ENCODE peak calls at places on chromosomes 6 and 20, in eight cellular contexts. One of them, this sample, is unnamed. For H3K4me1, the result is how much of the 10 kb centered on the place peaks cover.

GRCh38 chr20:57680131-57680716 is 29.6 kb downstream of the PMEPA1 start:
- DNase-seq in body of pancreas: no peak
- DNase-seq in lung: no peak
- DNase-seq in thoracic aorta: no peak
- DNase-seq in Peyer's patch: no peak
- DNase-seq in CD8-positive, alpha-beta memory T cell: no peak
- DNase-seq in BE2C: peak
- DNase-seq in A673: no peak
- DNase-seq in this sample: no peak

GRCh38 chr6:18265099-18265372 is 706 bp upstream of the DEK start:
- DNase-seq in body of pancreas: no peak
- DNase-seq in lung: no peak
- DNase-seq in thoracic aorta: no peak
- DNase-seq in Peyer's patch: no peak
- DNase-seq in CD8-positive, alpha-beta memory T cell: no peak
- DNase-seq in BE2C: no peak
- DNase-seq in A673: no peak
- DNase-seq in this sample: no peak

GRCh38 chr20:17505664-17506517 is 25.3 kb downstream of the BFSP1 start:
- DNase-seq in body of pancreas: no peak
- DNase-seq in lung: no peak
- DNase-seq in thoracic aorta: no peak
- DNase-seq in Peyer's patch: peak
- DNase-seq in CD8-positive, alpha-beta memory T cell: no peak
- DNase-seq in BE2C: no peak
- DNase-seq in A673: peak
- DNase-seq in this sample: no peak

GRCh38 chr6:20876016-20876415 is 341.8 kb downstream of the CDKAL1 start:
- DNase-seq in body of pancreas: no peak
- DNase-seq in lung: no peak
- DNase-seq in thoracic aorta: no peak
- DNase-seq in Peyer's patch: no peak
- DNase-seq in CD8-positive, alpha-beta memory T cell: no peak
- DNase-seq in BE2C: peak
- DNase-seq in A673: peak
- DNase-seq in this sample: no peak

GRCh38 chr6:4466769-4467480 is 309.3 kb upstream of the CDYL start:
- DNase-seq in body of pancreas: no peak
- DNase-seq in lung: no peak
- DNase-seq in thoracic aorta: no peak
- DNase-seq in Peyer's patch: no peak
- DNase-seq in CD8-positive, alpha-beta memory T cell: no peak
- DNase-seq in BE2C: no peak
- DNase-seq in A673: no peak
- DNase-seq in this sample: no peak

GRCh38 chr6:145044606-145045275 is 690.6 kb downstream of the EPM2A start:
- DNase-seq in body of pancreas: no peak
- DNase-seq in lung: no peak
- DNase-seq in thoracic aorta: no peak
- DNase-seq in Peyer's patch: no peak
- DNase-seq in CD8-positive, alpha-beta memory T cell: no peak
- DNase-seq in BE2C: no peak
- DNase-seq in A673: no peak
- DNase-seq in this sample: no peak

GRCh38 chr6:108565091-108565766 is 4.5 kb downstream of the FOXO3 start:
- DNase-seq in body of pancreas: no peak
- DNase-seq in lung: no peak
- DNase-seq in thoracic aorta: no peak
- DNase-seq in Peyer's patch: peak
- DNase-seq in CD8-positive, alpha-beta memory T cell: peak
- DNase-seq in BE2C: no peak
- DNase-seq in A673: no peak
- DNase-seq in this sample: no peak

GRCh38 chr6:139124887-139125672 is 9.8 kb upstream of the HECA start:
- DNase-seq in body of pancreas: peak
- DNase-seq in lung: peak
- DNase-seq in thoracic aorta: no peak
- DNase-seq in Peyer's patch: peak
- DNase-seq in CD8-positive, alpha-beta memory T cell: peak
- DNase-seq in BE2C: peak
- DNase-seq in A673: peak
- DNase-seq in this sample: peak

GRCh38 chr6:10144772-10145171 is 270.1 kb downstream of the TFAP2A start:
- DNase-seq in body of pancreas: no peak
- DNase-seq in lung: no peak
- DNase-seq in thoracic aorta: no peak
- DNase-seq in Peyer's patch: no peak
- DNase-seq in CD8-positive, alpha-beta memory T cell: no peak
- DNase-seq in BE2C: no peak
- DNase-seq in A673: no peak
- DNase-seq in this sample: no peak

GRCh38 chr6:92008757-92009502 is 1410.4 kb downstream of the EPHA7 start:
- DNase-seq in body of pancreas: no peak
- DNase-seq in lung: no peak
- DNase-seq in thoracic aorta: no peak
- DNase-seq in Peyer's patch: no peak
- DNase-seq in CD8-positive, alpha-beta memory T cell: no peak
- DNase-seq in BE2C: no peak
- DNase-seq in A673: peak
- DNase-seq in this sample: no peak

GRCh38 chr6:9103876-9104521 is 668.7 kb upstream of the SLC35B3 start:
- DNase-seq in body of pancreas: no peak
- DNase-seq in lung: no peak
- DNase-seq in thoracic aorta: no peak
- DNase-seq in Peyer's patch: no peak
- DNase-seq in CD8-positive, alpha-beta memory T cell: no peak
- DNase-seq in BE2C: no peak
- DNase-seq in A673: no peak
- DNase-seq in this sample: no peak

GRCh38 chr6:110990835-110991576 is 9.2 kb downstream of the RPF2 start:
- DNase-seq in body of pancreas: no peak
- DNase-seq in lung: no peak
- DNase-seq in thoracic aorta: no peak
- DNase-seq in Peyer's patch: no peak
- DNase-seq in CD8-positive, alpha-beta memory T cell: no peak
- DNase-seq in BE2C: no peak
- DNase-seq in A673: peak
- DNase-seq in this sample: no peak

DNA sequence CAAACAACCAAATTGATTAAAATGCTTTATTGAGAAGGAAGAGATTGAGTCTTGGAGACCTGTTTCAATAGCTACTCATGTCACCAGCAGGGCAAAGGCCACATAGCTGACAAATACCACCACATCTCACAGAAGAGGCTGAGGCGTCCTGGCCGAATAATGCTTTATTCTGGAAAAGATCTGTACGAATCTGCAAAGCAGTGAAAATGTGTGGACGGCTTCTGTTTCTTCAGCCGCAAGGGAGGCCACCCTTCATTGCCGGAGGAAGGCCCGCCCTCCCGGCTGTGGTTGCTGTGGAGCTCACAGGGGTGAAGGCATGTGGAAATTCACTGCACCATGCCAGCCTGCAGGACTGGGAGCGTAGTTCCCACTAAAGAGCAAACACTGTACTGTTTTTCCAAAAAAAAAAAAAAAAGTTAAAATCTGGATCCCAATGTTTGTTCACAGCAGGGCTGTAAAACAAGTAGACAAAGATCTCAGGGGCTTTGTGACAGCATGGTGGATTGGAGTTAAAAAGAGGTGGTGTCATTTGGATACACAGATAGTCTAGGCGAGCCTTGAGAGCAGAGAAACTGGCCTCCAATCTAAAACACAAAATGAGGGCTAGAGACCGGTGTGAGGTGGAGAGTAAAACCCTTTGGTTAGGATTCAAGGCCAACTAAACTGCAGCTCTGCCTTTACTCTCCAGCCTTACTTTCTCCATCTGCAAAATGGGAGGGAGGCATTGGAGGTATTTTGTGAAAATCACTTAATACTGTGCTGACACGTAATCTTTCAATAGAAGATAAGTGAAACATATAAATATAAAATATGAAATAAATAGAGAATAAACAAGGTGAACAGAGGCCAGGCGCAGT is 89.4 kb upstream of the QKI start:
- DNase-seq in body of pancreas: peak
- DNase-seq in lung: no peak
- DNase-seq in thoracic aorta: no peak
- DNase-seq in Peyer's patch: no peak
- DNase-seq in CD8-positive, alpha-beta memory T cell: no peak
- DNase-seq in BE2C: no peak
- DNase-seq in A673: no peak
- DNase-seq in this sample: peak
- H3K4me3 ChIP-seq in body of pancreas: no peak
- H3K4me3 ChIP-seq in lung: no peak
- H3K4me3 ChIP-seq in thoracic aorta: no peak
- H3K4me3 ChIP-seq in Peyer's patch: no peak
- H3K4me3 ChIP-seq in CD8-positive, alpha-beta memory T cell: no peak
- H3K4me3 ChIP-seq in BE2C: no peak
- H3K4me3 ChIP-seq in A673: no peak
- H3K4me3 ChIP-seq in this sample: no peak

GRCh38 chr6:42781811-42782688 is at the start of gene BICRAL:
- DNase-seq in body of pancreas: peak
- DNase-seq in lung: peak
- DNase-seq in thoracic aorta: no peak
- DNase-seq in Peyer's patch: peak
- DNase-seq in CD8-positive, alpha-beta memory T cell: peak
- DNase-seq in BE2C: peak
- DNase-seq in A673: peak
- DNase-seq in this sample: peak

GRCh38 chr6:42778072-42778471 is 3.8 kb upstream of the BICRAL start:
- DNase-seq in body of pancreas: no peak
- DNase-seq in lung: no peak
- DNase-seq in thoracic aorta: no peak
- DNase-seq in Peyer's patch: no peak
- DNase-seq in CD8-positive, alpha-beta memory T cell: no peak
- DNase-seq in BE2C: no peak
- DNase-seq in A673: no peak
- DNase-seq in this sample: no peak

GRCh38 chr6:42781546-42781810 is 374 bp upstream of the BICRAL start:
- DNase-seq in body of pancreas: no peak
- DNase-seq in lung: no peak
- DNase-seq in thoracic aorta: no peak
- DNase-seq in Peyer's patch: no peak
- DNase-seq in CD8-positive, alpha-beta memory T cell: no peak
- DNase-seq in BE2C: no peak
- DNase-seq in A673: peak
- DNase-seq in this sample: no peak

GRCh38 chr6:42777126-42777822 is 4.6 kb upstream of the BICRAL start:
- DNase-seq in body of pancreas: no peak
- DNase-seq in lung: no peak
- DNase-seq in thoracic aorta: no peak
- DNase-seq in Peyer's patch: no peak
- DNase-seq in CD8-positive, alpha-beta memory T cell: no peak
- DNase-seq in BE2C: no peak
- DNase-seq in A673: no peak
- DNase-seq in this sample: no peak

DNA sequence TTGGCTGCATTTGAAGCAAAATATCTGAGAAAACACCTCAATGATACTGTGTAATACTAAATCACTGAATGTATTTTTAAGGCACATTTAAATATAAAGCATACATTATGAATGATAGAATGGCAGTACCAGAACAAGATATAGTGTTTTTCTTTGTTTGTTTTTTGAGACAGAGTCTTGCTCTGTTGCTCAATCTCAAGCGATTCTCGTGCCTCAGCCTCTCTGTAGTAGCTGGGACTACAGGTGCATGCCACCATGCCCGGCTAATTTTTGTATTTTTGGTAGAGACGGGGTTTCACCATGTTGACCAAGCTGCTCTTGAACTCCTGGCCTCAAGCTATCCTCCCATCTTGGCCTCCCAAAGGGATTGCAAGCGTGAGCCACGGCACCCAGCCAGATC is 2.3 kb upstream of the BICRAL start:
- DNase-seq in body of pancreas: no peak
- DNase-seq in lung: no peak
- DNase-seq in thoracic aorta: no peak
- DNase-seq in Peyer's patch: no peak
- DNase-seq in CD8-positive, alpha-beta memory T cell: no peak
- DNase-seq in BE2C: no peak
- DNase-seq in A673: no peak
- DNase-seq in this sample: no peak
- H3K4me1 ChIP-seq in body of pancreas: under half
- H3K4me1 ChIP-seq in lung: under half
- H3K4me1 ChIP-seq in thoracic aorta: under half
- H3K4me1 ChIP-seq in Peyer's patch: under half
- H3K4me1 ChIP-seq in CD8-positive, alpha-beta memory T cell: half or more
- H3K4me1 ChIP-seq in BE2C: under half
- H3K4me1 ChIP-seq in A673: under half
- H3K4me1 ChIP-seq in this sample: under half

GRCh38 chr6:162942860-162943259 is 215.1 kb downstream of the PACRG start:
- DNase-seq in body of pancreas: no peak
- DNase-seq in lung: no peak
- DNase-seq in thoracic aorta: no peak
- DNase-seq in Peyer's patch: no peak
- DNase-seq in CD8-positive, alpha-beta memory T cell: no peak
- DNase-seq in BE2C: no peak
- DNase-seq in A673: no peak
- DNase-seq in this sample: no peak

GRCh38 chr6:162940426-162940825 is 212.7 kb downstream of the PACRG start:
- DNase-seq in body of pancreas: no peak
- DNase-seq in lung: no peak
- DNase-seq in thoracic aorta: no peak
- DNase-seq in Peyer's patch: no peak
- DNase-seq in CD8-positive, alpha-beta memory T cell: no peak
- DNase-seq in BE2C: no peak
- DNase-seq in A673: no peak
- DNase-seq in this sample: no peak

GRCh38 chr6:162943369-162943768 is 215.6 kb downstream of the PACRG start:
- DNase-seq in body of pancreas: no peak
- DNase-seq in lung: no peak
- DNase-seq in thoracic aorta: no peak
- DNase-seq in Peyer's patch: no peak
- DNase-seq in CD8-positive, alpha-beta memory T cell: no peak
- DNase-seq in BE2C: no peak
- DNase-seq in A673: no peak
- DNase-seq in this sample: no peak

GRCh38 chr6:162941128-162941527 is 213.4 kb downstream of the PACRG start:
- DNase-seq in body of pancreas: no peak
- DNase-seq in lung: no peak
- DNase-seq in thoracic aorta: no peak
- DNase-seq in Peyer's patch: no peak
- DNase-seq in CD8-positive, alpha-beta memory T cell: no peak
- DNase-seq in BE2C: no peak
- DNase-seq in A673: no peak
- DNase-seq in this sample: no peak
- H3K4me3 ChIP-seq in body of pancreas: no peak
- H3K4me3 ChIP-seq in lung: no peak
- H3K4me3 ChIP-seq in thoracic aorta: no peak
- H3K4me3 ChIP-seq in Peyer's patch: no peak
- H3K4me3 ChIP-seq in CD8-positive, alpha-beta memory T cell: no peak
- H3K4me3 ChIP-seq in BE2C: no peak
- H3K4me3 ChIP-seq in A673: no peak
- H3K4me3 ChIP-seq in this sample: no peak

DNA sequence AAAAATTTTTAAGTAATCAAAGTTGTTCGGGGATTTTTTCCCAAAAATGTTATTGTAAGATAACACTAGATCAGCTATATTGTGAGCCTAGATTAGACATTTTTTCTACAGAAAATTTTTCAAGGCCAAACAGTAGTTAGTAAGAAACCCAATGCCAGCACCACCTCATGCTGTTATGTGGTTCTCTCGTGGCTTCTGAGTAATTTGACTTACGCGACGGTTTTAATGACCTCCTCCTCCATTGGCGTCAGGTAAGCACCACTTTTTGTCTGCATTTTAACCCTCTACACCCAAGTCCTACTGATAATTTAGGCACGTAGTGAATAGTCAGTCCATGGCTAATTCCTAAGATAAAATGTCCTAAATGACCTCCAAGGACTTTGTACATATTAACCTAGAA is 9.7 kb downstream of the RPS6KA2 start:
- DNase-seq in body of pancreas: no peak
- DNase-seq in lung: no peak
- DNase-seq in thoracic aorta: no peak
- DNase-seq in Peyer's patch: no peak
- DNase-seq in CD8-positive, alpha-beta memory T cell: no peak
- DNase-seq in BE2C: no peak
- DNase-seq in A673: no peak
- DNase-seq in this sample: no peak
- H3K4me1 ChIP-seq in body of pancreas: under half
- H3K4me1 ChIP-seq in lung: half or more
- H3K4me1 ChIP-seq in thoracic aorta: under half
- H3K4me1 ChIP-seq in Peyer's patch: under half
- H3K4me1 ChIP-seq in CD8-positive, alpha-beta memory T cell: under half
- H3K4me1 ChIP-seq in BE2C: under half
- H3K4me1 ChIP-seq in A673: under half
- H3K4me1 ChIP-seq in this sample: half or more